ENCODE peak calls at places on chromosome 21, in nine cellular contexts. One of them, this sample, is unnamed.
A peak's percentile ranks its signal among the peaks of the same experiment; 100 is the strongest.

GRCh38 chr21:29938968-29939858 is 583 bp downstream of the GRIK1 start:
- DNase-seq in GOT3: no peak
- DNase-seq in iPS-NIHi11: peak; percentile 22
- DNase-seq in stimulated activated CD8-positive, alpha-beta memory T cell treated with anti-CD3 and anti-CD28 coated beads, Interleukin-15, amount 100 ng/mL, for 4 hours: no peak
- DNase-seq in HEK293T: peak; percentile 14
- DNase-seq in stimulated activated CD4-positive, alpha-beta T cell treated with anti-CD3 and anti-CD28 coated beads, Interleukin-12 subunit alpha, Interleukin-12 subunit beta, amount 100 ng/mL, for 4 hours: no peak
- DNase-seq in D341Med: peak; percentile 73
- DNase-seq in iris pigment epithelial cell: peak; percentile 5
- DNase-seq in H9: peak; percentile 52
- DNase-seq in this sample: peak; percentile 34

GRCh38 chr21:40512590-40512989 is 334.4 kb downstream of the DSCAM start:
- DNase-seq in iPS-NIHi11: peak; percentile 57
- DNase-seq in D341Med: peak; percentile 29
- DNase-seq in GOT3: no peak
- DNase-seq in HEK293T: peak; percentile 28
- DNase-seq in stimulated activated CD8-positive, alpha-beta memory T cell treated with anti-CD3 and anti-CD28 coated beads, Interleukin-15, amount 100 ng/mL, for 4 hours: no peak
- DNase-seq in stimulated activated CD4-positive, alpha-beta T cell treated with anti-CD3 and anti-CD28 coated beads, Interleukin-12 subunit alpha, Interleukin-12 subunit beta, amount 100 ng/mL, for 4 hours: no peak
- DNase-seq in H9: peak; percentile 54
- DNase-seq in iris pigment epithelial cell: no peak
- DNase-seq in this sample: no peak

GRCh38 chr21:38902608-38903445 is 97.1 kb downstream of the ETS2 start:
- DNase-seq in iris pigment epithelial cell: no peak
- DNase-seq in D341Med: no peak
- DNase-seq in iPS-NIHi11: no peak
- DNase-seq in H9: no peak
- DNase-seq in stimulated activated CD8-positive, alpha-beta memory T cell treated with anti-CD3 and anti-CD28 coated beads, Interleukin-15, amount 100 ng/mL, for 4 hours: no peak
- DNase-seq in stimulated activated CD4-positive, alpha-beta T cell treated with anti-CD3 and anti-CD28 coated beads, Interleukin-12 subunit alpha, Interleukin-12 subunit beta, amount 100 ng/mL, for 4 hours: no peak
- DNase-seq in GOT3: no peak
- DNase-seq in HEK293T: no peak
- DNase-seq in this sample: no peak

GRCh38 chr21:41885341-41886024 is 6.3 kb upstream of the PRDM15 start:
- DNase-seq in HEK293T: no peak
- DNase-seq in iris pigment epithelial cell: peak; percentile 31
- DNase-seq in D341Med: no peak
- DNase-seq in stimulated activated CD8-positive, alpha-beta memory T cell treated with anti-CD3 and anti-CD28 coated beads, Interleukin-15, amount 100 ng/mL, for 4 hours: no peak
- DNase-seq in H9: no peak
- DNase-seq in GOT3: no peak
- DNase-seq in stimulated activated CD4-positive, alpha-beta T cell treated with anti-CD3 and anti-CD28 coated beads, Interleukin-12 subunit alpha, Interleukin-12 subunit beta, amount 100 ng/mL, for 4 hours: no peak
- DNase-seq in iPS-NIHi11: no peak
- DNase-seq in this sample: no peak

GRCh38 chr21:42187976-42188653 is 30.8 kb upstream of the ABCG1 start:
- DNase-seq in stimulated activated CD4-positive, alpha-beta T cell treated with anti-CD3 and anti-CD28 coated beads, Interleukin-12 subunit alpha, Interleukin-12 subunit beta, amount 100 ng/mL, for 4 hours: peak; percentile 62
- DNase-seq in H9: no peak
- DNase-seq in HEK293T: no peak
- DNase-seq in GOT3: no peak
- DNase-seq in D341Med: no peak
- DNase-seq in iPS-NIHi11: no peak
- DNase-seq in iris pigment epithelial cell: peak; percentile 38
- DNase-seq in stimulated activated CD8-positive, alpha-beta memory T cell treated with anti-CD3 and anti-CD28 coated beads, Interleukin-15, amount 100 ng/mL, for 4 hours: peak; percentile 67
- DNase-seq in this sample: no peak

GRCh38 chr21:14751011-14751410 is 204.9 kb upstream of the SAMSN1 start:
- DNase-seq in H9: no peak
- DNase-seq in iPS-NIHi11: no peak
- DNase-seq in stimulated activated CD4-positive, alpha-beta T cell treated with anti-CD3 and anti-CD28 coated beads, Interleukin-12 subunit alpha, Interleukin-12 subunit beta, amount 100 ng/mL, for 4 hours: no peak
- DNase-seq in GOT3: no peak
- DNase-seq in D341Med: no peak
- DNase-seq in iris pigment epithelial cell: no peak
- DNase-seq in HEK293T: no peak
- DNase-seq in stimulated activated CD8-positive, alpha-beta memory T cell treated with anti-CD3 and anti-CD28 coated beads, Interleukin-15, amount 100 ng/mL, for 4 hours: no peak
- DNase-seq in this sample: no peak

GRCh38 chr21:45620201-45620600 is 23.3 kb upstream of the PCBP3 start:
- DNase-seq in iPS-NIHi11: no peak
- DNase-seq in GOT3: no peak
- DNase-seq in stimulated activated CD4-positive, alpha-beta T cell treated with anti-CD3 and anti-CD28 coated beads, Interleukin-12 subunit alpha, Interleukin-12 subunit beta, amount 100 ng/mL, for 4 hours: no peak
- DNase-seq in D341Med: no peak
- DNase-seq in iris pigment epithelial cell: no peak
- DNase-seq in stimulated activated CD8-positive, alpha-beta memory T cell treated with anti-CD3 and anti-CD28 coated beads, Interleukin-15, amount 100 ng/mL, for 4 hours: no peak
- DNase-seq in HEK293T: no peak
- DNase-seq in H9: no peak
- DNase-seq in this sample: no peak

GRCh38 chr21:33478858-33479678 is 706 bp downstream of the TMEM50B start:
- DNase-seq in D341Med: peak; percentile 73
- DNase-seq in stimulated activated CD4-positive, alpha-beta T cell treated with anti-CD3 and anti-CD28 coated beads, Interleukin-12 subunit alpha, Interleukin-12 subunit beta, amount 100 ng/mL, for 4 hours: peak; percentile 44
- DNase-seq in iris pigment epithelial cell: peak; percentile 36
- DNase-seq in H9: peak; percentile 63
- DNase-seq in stimulated activated CD8-positive, alpha-beta memory T cell treated with anti-CD3 and anti-CD28 coated beads, Interleukin-15, amount 100 ng/mL, for 4 hours: no peak
- DNase-seq in iPS-NIHi11: peak; percentile 37
- DNase-seq in GOT3: no peak
- DNase-seq in HEK293T: peak; percentile 40
- DNase-seq in this sample: peak; percentile 76

GRCh38 chr21:44086636-44087425 is 20.4 kb upstream of the PWP2 start:
- DNase-seq in HEK293T: no peak
- DNase-seq in GOT3: no peak
- DNase-seq in D341Med: peak; percentile 20
- DNase-seq in stimulated activated CD8-positive, alpha-beta memory T cell treated with anti-CD3 and anti-CD28 coated beads, Interleukin-15, amount 100 ng/mL, for 4 hours: no peak
- DNase-seq in iPS-NIHi11: no peak
- DNase-seq in H9: no peak
- DNase-seq in stimulated activated CD4-positive, alpha-beta T cell treated with anti-CD3 and anti-CD28 coated beads, Interleukin-12 subunit alpha, Interleukin-12 subunit beta, amount 100 ng/mL, for 4 hours: no peak
- DNase-seq in iris pigment epithelial cell: no peak
- DNase-seq in this sample: no peak

GRCh38 chr21:42702720-42703119 is 49.3 kb downstream of the PDE9A start:
- DNase-seq in D341Med: no peak
- DNase-seq in GOT3: no peak
- DNase-seq in H9: no peak
- DNase-seq in iris pigment epithelial cell: no peak
- DNase-seq in HEK293T: no peak
- DNase-seq in iPS-NIHi11: no peak
- DNase-seq in stimulated activated CD4-positive, alpha-beta T cell treated with anti-CD3 and anti-CD28 coated beads, Interleukin-12 subunit alpha, Interleukin-12 subunit beta, amount 100 ng/mL, for 4 hours: no peak
- DNase-seq in stimulated activated CD8-positive, alpha-beta memory T cell treated with anti-CD3 and anti-CD28 coated beads, Interleukin-15, amount 100 ng/mL, for 4 hours: no peak
- DNase-seq in this sample: no peak